ENCODE peak calls at places on chromosomes 3 and 15, in nine cellular contexts. X is AG10803; K is IMR-90; B is GM06990; L is upper lobe of left lung; H is fibroblast of lung; T is right lobe of liver; D is lower leg skin; N is CD8-positive, alpha-beta T cell. E is an unnamed sample.

GRCh38 chr3:96182756-96183155 is 631.6 kb upstream of the EPHA6 start:
- DNase-seq in X (no peak), K (no peak), B (no peak), L (no peak), H (peak), T (no peak), D (no peak), N (no peak), E (no peak)

GRCh38 chr3:13009132-13009945 is 63.9 kb downstream of the IQSEC1 start:
- DNase-seq in X (no peak), K (no peak), B (peak), L (peak), H (no peak), T (peak), D (no peak), N (peak), E (no peak)

GRCh38 chr15:89999676-90000174 is 1.4 kb upstream of the ZNF710 start:
- DNase-seq in X (peak), K (peak), B (no peak), L (peak), H (peak), T (no peak), D (no peak), N (no peak), E (no peak)

GRCh38 chr15:72835289-72835890 is 51.8 kb upstream of the ADPGK start:
- DNase-seq in X (no peak), K (no peak), B (no peak), L (no peak), H (no peak), T (no peak), D (peak), N (no peak), E (peak)

GRCh38 chr3:176807938-176808337 is 389.3 kb downstream of the TBL1XR1 start:
- DNase-seq in X (no peak), K (no peak), B (no peak), L (no peak), H (no peak), T (no peak), D (no peak), N (no peak), E (no peak)

GRCh38 chr3:197344582-197345318 is 46.3 kb upstream of the DLG1 start:
- DNase-seq in X (no peak), K (no peak), B (no peak), L (no peak), H (no peak), T (no peak), D (no peak), N (no peak), E (no peak)

GRCh38 chr3:45204136-45204535 is 22.0 kb downstream of the TMEM158 start:
- DNase-seq in X (peak), K (peak), B (no peak), L (no peak), H (peak), T (no peak), D (no peak), N (no peak), E (peak)

GRCh38 chr3:149224736-149225594 is 3.3 kb upstream of the CP start:
- DNase-seq in X (peak), K (peak), B (peak), L (no peak), H (peak), T (peak), D (no peak), N (no peak), E (peak)

GRCh38 chr3:160667452-160667851 is 9.5 kb upstream of the ARL14 start:
- DNase-seq in X (no peak), K (peak), B (no peak), L (no peak), H (peak), T (no peak), D (no peak), N (no peak), E (no peak)

GRCh38 chr3:174125267-174125844 is 727.8 kb downstream of the NLGN1 start:
- DNase-seq in X (peak), K (peak), B (no peak), L (no peak), H (peak), T (no peak), D (no peak), N (no peak), E (peak)

GRCh38 chr3:151393146-151393831 is 8.7 kb upstream of the P2RY12 start:
- DNase-seq in X (peak), K (no peak), B (no peak), L (no peak), H (peak), T (no peak), D (no peak), N (no peak), E (no peak)
- H3K4me3 ChIP-seq in X (no peak), K (no peak), B (no peak), L (no peak), H (no peak), T (no peak), D (no peak), N (no peak), E (no peak)

GRCh38 chr3:19946832-19947548 is at the start of gene RAB5A:
- DNase-seq in X (peak), K (peak), B (peak), L (peak), H (peak), T (peak), D (peak), N (peak), E (peak)
- TF ChIP-seq CTCF in X (no peak), K (no peak), B (no peak), L (peak), H (no peak), T (no peak), D (no peak), N (no peak), E (no peak)

GRCh38 chr3:182686033-182686886 is 107.0 kb upstream of the ATP11B start:
- DNase-seq in X (no peak), K (no peak), B (no peak), L (no peak), H (no peak), T (no peak), D (no peak), N (no peak), E (no peak)

GRCh38 chr3:182683335-182684257 is 109.7 kb upstream of the ATP11B start:
- DNase-seq in X (peak), K (peak), B (peak), L (no peak), H (peak), T (no peak), D (no peak), N (peak), E (peak)

DNA sequence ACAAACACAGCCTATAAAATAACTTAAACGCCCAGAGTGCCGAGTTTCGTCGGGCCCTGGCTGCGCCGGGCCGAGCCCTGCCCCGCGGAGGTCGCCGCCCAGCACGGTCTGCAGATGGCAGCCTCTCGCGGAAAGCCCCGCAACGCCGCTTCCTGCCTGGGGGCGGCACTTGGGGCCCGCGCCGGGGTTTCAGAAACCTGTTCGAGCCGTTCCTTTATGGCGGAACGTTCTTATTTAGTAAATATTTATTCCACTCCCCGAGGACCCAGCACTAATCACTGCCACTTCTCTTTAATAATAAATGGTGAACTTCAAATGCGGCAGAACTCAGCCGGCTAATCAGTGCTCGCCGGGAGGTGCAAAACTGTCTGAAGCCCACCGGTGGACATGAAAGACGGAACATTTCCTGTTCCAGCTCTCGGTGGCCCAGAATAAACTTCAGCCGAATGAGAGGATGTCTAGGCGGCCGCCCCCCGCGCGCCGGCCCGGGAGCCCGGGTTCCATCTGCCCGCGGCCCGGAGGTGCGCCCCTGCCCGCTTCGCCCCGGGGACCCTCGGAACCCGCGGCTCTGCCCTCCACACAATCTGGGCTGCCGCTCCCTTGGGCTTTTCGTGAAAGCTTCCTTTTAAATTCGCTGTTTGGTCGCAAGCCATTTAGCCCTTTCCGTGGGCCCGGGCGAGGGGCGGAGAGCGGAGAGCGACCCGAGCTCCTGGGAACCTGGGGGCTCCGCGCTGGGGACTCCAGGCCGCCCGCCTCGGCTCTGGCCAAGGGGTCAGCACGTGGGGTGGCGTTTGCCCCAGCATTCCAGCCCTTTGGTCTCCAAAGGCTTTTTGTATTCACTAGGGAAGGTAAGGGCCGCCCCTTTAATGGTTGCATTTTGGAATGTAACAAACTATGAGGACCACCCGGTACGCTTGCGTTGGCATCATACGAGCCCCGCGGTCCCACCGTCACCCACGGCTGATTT is 110.8 kb upstream of the ATP11B start:
- DNase-seq in X (peak), K (peak), B (peak), L (peak), H (peak), T (peak), D (no peak), N (peak), E (peak)
- H3K4me3 ChIP-seq in X (peak), K (peak), B (peak), L (peak), H (peak), T (peak), D (peak), N (peak), E (peak)

DNA sequence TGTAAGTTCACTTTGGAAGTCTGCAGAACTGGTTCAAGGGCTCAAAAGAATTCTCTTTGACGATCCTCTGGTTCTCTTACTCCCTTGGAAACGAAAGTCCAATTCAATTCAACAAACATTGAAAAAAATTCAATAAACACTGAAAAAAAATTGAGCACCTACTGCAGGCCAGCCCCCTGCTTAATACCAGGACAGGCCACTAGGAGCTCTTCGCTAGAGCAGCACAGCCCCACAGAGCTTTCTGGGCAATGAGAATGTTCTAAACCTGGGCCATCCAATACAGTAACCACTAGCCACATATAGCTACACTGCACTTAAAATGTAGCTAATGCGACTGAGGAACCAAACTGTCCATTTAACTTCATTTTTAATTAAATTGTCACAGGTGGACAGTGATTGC is 50.4 kb upstream of the DCLK3 start:
- DNase-seq in X (no peak), K (no peak), B (no peak), L (no peak), H (no peak), T (no peak), D (no peak), N (no peak), E (no peak)
- TF ChIP-seq CTCF in X (no peak), K (peak), B (no peak), L (no peak), H (no peak), T (no peak), D (no peak), N (no peak), E (peak)

GRCh38 chr15:56243117-56243773 is 434 bp downstream of the RFX7 start:
- DNase-seq in X (peak), K (peak), B (peak), L (peak), H (peak), T (peak), D (peak), N (peak), E (peak)

GRCh38 chr15:56241374-56242085 is 2.1 kb downstream of the RFX7 start:
- DNase-seq in X (no peak), K (peak), B (no peak), L (no peak), H (no peak), T (no peak), D (no peak), N (no peak), E (peak)

GRCh38 chr15:56243774-56244236 is at the start of gene RFX7:
- DNase-seq in X (peak), K (peak), B (peak), L (peak), H (peak), T (peak), D (peak), N (peak), E (peak)

GRCh38 chr15:56242576-56243116 is 1.0 kb downstream of the RFX7 start:
- DNase-seq in X (no peak), K (no peak), B (no peak), L (no peak), H (no peak), T (no peak), D (no peak), N (no peak), E (no peak)

GRCh38 chr15:56240390-56240789 is 3.3 kb downstream of the RFX7 start:
- DNase-seq in X (no peak), K (no peak), B (no peak), L (no peak), H (no peak), T (no peak), D (no peak), N (no peak), E (no peak)
- H3K4me3 ChIP-seq in X (peak), K (no peak), B (peak), L (no peak), H (no peak), T (no peak), D (no peak), N (no peak), E (peak)

GRCh38 chr3:32175607-32176197 is 62.8 kb upstream of the CMTM8 start:
- DNase-seq in X (peak), K (peak), B (no peak), L (no peak), H (peak), T (no peak), D (peak), N (peak), E (peak)
- TF ChIP-seq CTCF in X (peak), K (peak), B (peak), L (peak), H (peak), T (peak), D (no peak), N (peak), E (peak)

DNA sequence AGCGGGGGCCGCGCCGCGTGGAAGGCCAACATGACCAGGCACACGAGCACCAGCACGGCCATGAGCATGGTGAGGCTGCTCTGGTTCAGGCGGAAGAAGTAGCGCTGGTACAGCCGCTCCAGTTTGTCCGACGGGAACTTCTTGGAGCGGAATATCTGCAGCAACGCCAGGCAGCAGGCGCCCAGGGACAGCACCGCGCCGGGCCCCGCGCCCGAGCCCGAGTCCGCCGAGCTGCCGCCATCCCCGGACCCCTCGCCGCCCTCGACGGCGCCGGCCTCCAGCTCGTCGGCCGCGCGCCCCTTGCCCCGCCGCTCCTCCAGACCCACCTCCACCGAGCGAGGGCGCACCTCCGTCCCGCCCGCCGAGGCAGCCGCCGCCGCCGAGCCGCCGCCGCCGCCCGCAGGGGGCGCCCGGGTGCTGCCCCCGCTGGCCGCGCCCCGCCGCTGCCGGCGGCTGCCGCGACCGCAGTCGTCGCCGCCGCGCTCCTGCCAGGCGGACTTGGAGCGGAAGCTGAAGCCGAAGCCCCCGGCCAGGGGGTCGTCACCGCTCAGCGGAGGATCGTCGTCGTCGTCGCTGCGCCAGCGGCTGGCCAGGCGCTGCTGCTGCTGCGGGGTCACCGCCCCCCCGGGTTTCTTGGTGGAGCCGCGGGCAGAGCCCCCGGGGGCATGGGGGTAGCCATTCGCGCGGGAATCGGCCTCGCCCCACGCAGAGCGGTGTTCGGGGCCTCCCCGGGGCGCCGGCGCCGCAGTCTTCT is 964 bp downstream of the ADCY5 start:
- DNase-seq in X (no peak), K (no peak), B (no peak), L (peak), H (no peak), T (peak), D (no peak), N (peak), E (peak)
- H3K4me3 ChIP-seq in X (no peak), K (no peak), B (no peak), L (peak), H (no peak), T (peak), D (peak), N (peak), E (no peak)

DNA sequence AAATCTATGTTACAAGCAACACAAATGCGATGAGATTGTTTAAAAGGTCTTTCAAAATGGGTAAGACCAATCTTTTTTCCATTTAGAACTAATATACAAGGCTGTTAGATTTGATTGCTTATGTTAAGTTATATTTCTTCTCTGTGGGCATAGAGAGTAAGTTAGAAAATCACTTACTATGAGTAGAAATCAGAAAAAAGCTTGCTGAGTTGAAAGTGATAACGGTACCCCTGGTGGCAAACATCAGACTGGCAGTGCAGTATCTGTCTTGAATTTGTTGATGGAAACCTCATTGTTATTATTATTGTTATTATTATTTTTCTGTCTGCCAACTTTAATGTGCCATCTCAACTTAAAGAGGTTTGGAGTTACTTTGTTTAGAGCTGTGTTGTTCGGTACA is 12.4 kb downstream of the CLDN11 start:
- DNase-seq in X (no peak), K (no peak), B (no peak), L (no peak), H (no peak), T (no peak), D (no peak), N (no peak), E (no peak)
- TF ChIP-seq CTCF in X (peak), K (peak), B (no peak), L (no peak), H (no peak), T (no peak), D (no peak), N (no peak), E (no peak)

DNA sequence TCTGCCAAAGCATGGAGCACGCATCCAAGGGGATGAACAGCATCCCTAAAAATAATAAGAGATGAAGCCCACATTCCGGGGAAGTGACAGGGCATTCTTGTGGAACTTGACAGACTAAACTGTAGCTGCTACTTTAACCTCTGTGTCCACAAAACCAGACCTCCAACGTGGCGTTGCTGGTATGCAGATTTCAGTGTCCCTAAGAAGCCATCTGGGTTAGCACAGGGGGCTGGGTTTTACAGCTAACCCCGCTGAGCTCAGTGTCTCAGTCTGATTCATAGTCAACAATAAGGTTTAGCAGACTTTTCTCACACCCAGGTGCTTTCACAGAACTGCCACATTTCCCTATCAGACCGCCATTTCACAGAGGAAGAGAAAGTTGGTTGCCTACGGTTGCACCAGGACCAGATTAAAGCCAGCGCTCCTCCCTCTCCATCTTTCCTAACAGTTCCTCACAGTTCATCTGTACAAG is 61.6 kb upstream of the CTDSPL start:
- DNase-seq in X (peak), K (peak), B (no peak), L (no peak), H (peak), T (no peak), D (peak), N (no peak), E (no peak)
- H3K4me3 ChIP-seq in X (no peak), K (no peak), B (no peak), L (no peak), H (no peak), T (no peak), D (no peak), N (no peak), E (no peak)

E was measured in fibroblast of pulmonary artery.